ENCODE peak calls at places on chromosomes 6 and 20, in five cellular contexts. G is stimulated activated CD4-positive, alpha-beta T cell treated with anti-CD3 and anti-CD28 coated beads, Interleukin-4, amount 100 ng/mL, for 48 hours; M is NCI-H446; U is COLO829; V is IMR-90. K is an unnamed sample.

GRCh38 chr6:69584913-69585729 is 211.7 kb downstream of the LMBRD1 start:
- DNase-seq in M (no peak), V (no peak), U (no peak), G (no peak), K (peak; percentile 1)

GRCh38 chr20:5136096-5136495 is 9.3 kb downstream of the CDS2 start:
- DNase-seq in M (no peak), V (no peak), U (no peak), G (no peak), K (no peak)

GRCh38 chr6:64874776-64875175 is 832.2 kb downstream of the EYS start:
- DNase-seq in G (no peak), M (no peak), U (no peak), V (peak; percentile 21), K (no peak)

GRCh38 chr6:81589465-81590313 is 162.8 kb downstream of the TENT5A start:
- DNase-seq in M (no peak), G (no peak), U (no peak), V (no peak), K (no peak)

GRCh38 chr20:19633985-19634384 is 124.1 kb upstream of the RIN2 start:
- DNase-seq in U (peak; percentile 57), M (no peak), G (no peak), V (peak; percentile 33), K (no peak)

GRCh38 chr6:1110164-1110563 is 201.7 kb upstream of the FOXQ1 start:
- DNase-seq in U (no peak), V (no peak), G (no peak), M (no peak), K (no peak)

GRCh38 chr20:49132995-49133451 is 55.1 kb downstream of the STAU1 start:
- DNase-seq in G (no peak), V (peak; percentile 79), M (peak; percentile 58), U (peak; percentile 72), K (no peak)

GRCh38 chr20:53422039-53422438 is 171.6 kb downstream of the ZNF217 start:
- DNase-seq in V (no peak), M (no peak), U (no peak), G (no peak), K (no peak)

GRCh38 chr6:81697564-81697963 is 54.9 kb downstream of the TENT5A start:
- DNase-seq in G (no peak), U (no peak), V (peak; percentile 55), M (no peak), K (no peak)

GRCh38 chr6:22445946-22446345 is 123.4 kb upstream of the HDGFL1 start:
- DNase-seq in M (no peak), V (no peak), U (no peak), G (no peak), K (no peak)

GRCh38 chr6:132819405-132820145 is 5.2 kb downstream of the RPS12 start:
- DNase-seq in U (no peak), V (peak; percentile 51), G (no peak), M (no peak), K (no peak)

GRCh38 chr6:164099535-164099982 is 685.0 kb downstream of the QKI start:
- DNase-seq in V (no peak), U (no peak), G (no peak), M (no peak), K (no peak)

GRCh38 chr20:41185013-41185757 is 47.8 kb downstream of the PLCG1 start:
- DNase-seq in V (no peak), U (no peak), M (no peak), G (no peak), K (peak; percentile 40)

GRCh38 chr6:126039284-126039683 is 52.9 kb downstream of the TRMT11 start:
- DNase-seq in V (peak; percentile 49), U (no peak), M (no peak), G (no peak), K (no peak)

GRCh38 chr6:45445749-45446454 is 68.2 kb upstream of the SUPT3H start:
- DNase-seq in G (no peak), V (peak; percentile 99), M (no peak), U (peak; percentile 98), K (no peak)

GRCh38 chr6:46967950-46968349 is 46.2 kb upstream of the ADGRF5 start:
- DNase-seq in U (no peak), V (no peak), M (no peak), G (no peak), K (no peak)

GRCh38 chr20:62242196-62242595 is 3.9 kb downstream of the OSBPL2 start:
- DNase-seq in G (no peak), M (no peak), V (no peak), U (no peak), K (no peak)

GRCh38 chr20:39016496-39016895 is 54.4 kb downstream of the DHX35 start:
- DNase-seq in U (no peak), M (no peak), G (no peak), V (no peak), K (no peak)

GRCh38 chr6:27334141-27334540 is 22.1 kb upstream of the POM121L2 start:
- DNase-seq in M (no peak), U (no peak), G (no peak), V (no peak), K (no peak)

GRCh38 chr6:104955491-104955890 is 1.4 kb upstream of the LIN28B start:
- DNase-seq in V (no peak), G (no peak), U (no peak), M (no peak), K (no peak)

GRCh38 chr6:81572020-81572419 is 180.5 kb downstream of the TENT5A start:
- DNase-seq in V (peak; percentile 45), G (no peak), U (no peak), M (no peak), K (no peak)

GRCh38 chr6:82646231-82646615 is 282.6 kb downstream of the TPBG start:
- DNase-seq in G (no peak), M (no peak), U (no peak), V (no peak), K (no peak)

GRCh38 chr20:64191002-64191401 is 26.8 kb downstream of the MYT1 start:
- DNase-seq in U (no peak), M (no peak), V (no peak), G (no peak), K (no peak)

GRCh38 chr6:7235712-7236311 is 77.2 kb downstream of the SSR1 start:
- DNase-seq in G (no peak), M (no peak), U (no peak), V (no peak), K (no peak)

GRCh38 chr6:159691133-159691962 is 1.7 kb downstream of the SOD2 start:
- DNase-seq in U (peak; percentile 66), G (no peak), M (peak; percentile 53), V (peak; percentile 92), K (no peak)

GRCh38 chr6:159890201-159890600 is 587 bp upstream of the MAS1 start:
- DNase-seq in U (no peak), M (no peak), V (no peak), G (no peak), K (no peak)

K was measured in occipital lobe.